ENCODE peak calls at places on chromosomes 2 and 18, in eight cellular contexts. S is left ventricle myocardium inferior, A is astrocyte, D is stomach, W is endothelial cell of umbilical vein, V is fibroblast of the aortic adventitia, J is psoas muscle, Z is spleen. T is an unnamed sample.

GRCh38 chr2:157331696-157332095 is 6.1 kb upstream of the ERMN start:
- DNase-seq in S (no peak), A (no peak), D (no peak), W (no peak), V (no peak), J (no peak), Z (no peak), T (no peak)

GRCh38 chr2:207530160-207531023 is 630 bp downstream of the CREB1 start:
- DNase-seq in S (peak), A (no peak), D (peak), W (peak), V (peak), J (peak), Z (peak), T (peak)

GRCh38 chr2:37623971-37624897 is 47.2 kb downstream of the CDC42EP3 start:
- DNase-seq in S (no peak), A (peak), D (no peak), W (no peak), V (peak), J (no peak), Z (no peak), T (peak)

GRCh38 chr2:109324859-109325258 is 195.9 kb downstream of the SH3RF3 start:
- DNase-seq in S (peak), A (peak), D (no peak), W (peak), V (peak), J (peak), Z (no peak), T (peak)

GRCh38 chr2:95353055-95353575 is 49.4 kb upstream of the FAHD2A start:
- DNase-seq in S (no peak), A (no peak), D (peak), W (no peak), V (no peak), J (no peak), Z (peak), T (no peak)

GRCh38 chr18:55634545-55634944 is 46.6 kb upstream of the TCF4 start:
- DNase-seq in S (no peak), A (peak), D (no peak), W (peak), V (peak), J (no peak), Z (no peak), T (peak)

GRCh38 chr2:138846216-138846821 is 66.1 kb upstream of the NXPH2 start:
- DNase-seq in S (no peak), A (no peak), D (no peak), W (peak), V (peak), J (no peak), Z (no peak), T (peak)

GRCh38 chr2:3597567-3597966 is 2.7 kb downstream of the COLEC11 start:
- DNase-seq in S (no peak), A (no peak), D (no peak), W (no peak), V (no peak), J (no peak), Z (no peak), T (no peak)

GRCh38 chr2:165927353-165927752 is 26.2 kb downstream of the TTC21B start:
- DNase-seq in S (no peak), A (peak), D (no peak), W (no peak), V (peak), J (no peak), Z (no peak), T (no peak)

GRCh38 chr2:196935421-196935820 is 8.9 kb upstream of the PGAP1 start:
- DNase-seq in S (no peak), A (no peak), D (no peak), W (no peak), V (no peak), J (no peak), Z (no peak), T (no peak)

GRCh38 chr2:61707984-61708852 is 145.6 kb downstream of the FAM161A start:
- DNase-seq in S (no peak), A (peak), D (peak), W (no peak), V (peak), J (no peak), Z (no peak), T (peak)

GRCh38 chr2:183034806-183035205 is 3.5 kb downstream of the NCKAP1 start:
- DNase-seq in S (no peak), A (peak), D (no peak), W (no peak), V (peak), J (no peak), Z (no peak), T (peak)

GRCh38 chr2:183037660-183038340 is 457 bp downstream of the NCKAP1 start:
- DNase-seq in S (peak), A (peak), D (no peak), W (no peak), V (no peak), J (no peak), Z (no peak), T (peak)

GRCh38 chr2:183035298-183035953 is 2.8 kb downstream of the NCKAP1 start:
- DNase-seq in S (no peak), A (peak), D (no peak), W (no peak), V (peak), J (no peak), Z (no peak), T (peak)

GRCh38 chr2:183037281-183037659 is 987 bp downstream of the NCKAP1 start:
- DNase-seq in S (no peak), A (peak), D (no peak), W (peak), V (peak), J (no peak), Z (no peak), T (peak)

DNA sequence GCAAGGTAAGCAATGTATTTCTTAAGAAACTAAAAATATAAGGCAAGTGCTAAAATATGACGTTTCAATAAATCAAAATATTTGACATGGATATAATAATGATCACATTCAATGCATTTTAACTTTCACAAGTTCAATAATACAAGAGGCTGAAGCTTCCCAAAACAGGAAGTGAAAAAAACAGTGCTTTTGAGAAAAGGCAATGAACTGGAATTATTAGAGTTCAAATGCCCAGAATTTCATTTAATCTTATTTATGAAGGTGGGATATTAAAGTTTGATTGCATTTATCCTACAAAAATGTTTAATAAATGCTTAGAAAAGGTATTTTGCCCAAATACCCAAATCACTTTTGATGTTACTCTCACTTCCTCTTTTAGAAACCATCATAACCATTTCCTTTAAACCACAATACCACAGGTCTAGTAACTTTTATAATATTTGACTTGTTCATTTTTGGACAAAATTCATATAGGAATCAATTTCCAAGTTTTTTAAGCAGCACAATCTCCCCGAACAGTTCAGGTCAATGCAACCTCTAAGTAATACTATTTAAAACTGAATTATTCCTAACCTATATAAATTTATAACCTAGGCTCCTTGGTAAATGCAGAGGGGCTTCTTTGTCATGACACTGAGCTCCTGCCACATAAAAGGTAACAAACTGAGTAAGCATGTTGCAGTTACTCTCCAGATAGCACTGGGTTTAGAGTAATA is 2.1 kb downstream of the NCKAP1 start:
- DNase-seq in S (no peak), A (no peak), D (no peak), W (peak), V (no peak), J (no peak), Z (no peak), T (no peak)
- H3K4me3 ChIP-seq in S (peak), A (peak), D (peak), W (peak), V (peak), J (peak), Z (peak), T (peak)

GRCh38 chr18:50986360-50987087 is 18.7 kb downstream of the ELAC1 start:
- DNase-seq in S (no peak), A (peak), D (no peak), W (no peak), V (peak), J (no peak), Z (no peak), T (peak)

GRCh38 chr18:50987261-50987660 is 19.4 kb downstream of the ELAC1 start:
- DNase-seq in S (no peak), A (no peak), D (no peak), W (no peak), V (peak), J (no peak), Z (no peak), T (no peak)

GRCh38 chr18:50982086-50982801 is 14.4 kb downstream of the ELAC1 start:
- DNase-seq in S (no peak), A (no peak), D (no peak), W (no peak), V (no peak), J (no peak), Z (no peak), T (no peak)

GRCh38 chr18:50981381-50981780 is 13.5 kb downstream of the ELAC1 start:
- DNase-seq in S (no peak), A (peak), D (no peak), W (no peak), V (no peak), J (no peak), Z (no peak), T (no peak)

GRCh38 chr18:50982802-50983179 is 15.0 kb downstream of the ELAC1 start:
- DNase-seq in S (no peak), A (no peak), D (no peak), W (no peak), V (peak), J (no peak), Z (no peak), T (peak)
- TF ChIP-seq CTCF in S (no peak), A (no peak), D (no peak), W (no peak), V (peak), J (no peak), Z (no peak), T (peak)

GRCh38 chr2:54673501-54673998 is 49.9 kb upstream of the EML6 start:
- DNase-seq in S (peak), A (no peak), D (peak), W (peak), V (peak), J (peak), Z (peak), T (peak)
- H3K4me3 ChIP-seq in S (peak), A (no peak), D (peak), W (no peak), V (peak), J (peak), Z (no peak), T (no peak)

GRCh38 chr2:127697482-127698180 is 3.7 kb upstream of the SFT2D3 start:
- DNase-seq in S (no peak), A (no peak), D (no peak), W (no peak), V (no peak), J (no peak), Z (no peak), T (no peak)

GRCh38 chr2:127700527-127701192 is 637 bp upstream of the SFT2D3 start:
- DNase-seq in S (peak), A (no peak), D (peak), W (no peak), V (no peak), J (peak), Z (peak), T (no peak)

GRCh38 chr2:127694986-127695385 is 6.3 kb upstream of the SFT2D3 start:
- DNase-seq in S (no peak), A (no peak), D (no peak), W (no peak), V (peak), J (no peak), Z (no peak), T (peak)

GRCh38 chr2:127698553-127699355 is 2.5 kb upstream of the SFT2D3 start:
- DNase-seq in S (no peak), A (no peak), D (no peak), W (no peak), V (no peak), J (no peak), Z (no peak), T (no peak)

DNA sequence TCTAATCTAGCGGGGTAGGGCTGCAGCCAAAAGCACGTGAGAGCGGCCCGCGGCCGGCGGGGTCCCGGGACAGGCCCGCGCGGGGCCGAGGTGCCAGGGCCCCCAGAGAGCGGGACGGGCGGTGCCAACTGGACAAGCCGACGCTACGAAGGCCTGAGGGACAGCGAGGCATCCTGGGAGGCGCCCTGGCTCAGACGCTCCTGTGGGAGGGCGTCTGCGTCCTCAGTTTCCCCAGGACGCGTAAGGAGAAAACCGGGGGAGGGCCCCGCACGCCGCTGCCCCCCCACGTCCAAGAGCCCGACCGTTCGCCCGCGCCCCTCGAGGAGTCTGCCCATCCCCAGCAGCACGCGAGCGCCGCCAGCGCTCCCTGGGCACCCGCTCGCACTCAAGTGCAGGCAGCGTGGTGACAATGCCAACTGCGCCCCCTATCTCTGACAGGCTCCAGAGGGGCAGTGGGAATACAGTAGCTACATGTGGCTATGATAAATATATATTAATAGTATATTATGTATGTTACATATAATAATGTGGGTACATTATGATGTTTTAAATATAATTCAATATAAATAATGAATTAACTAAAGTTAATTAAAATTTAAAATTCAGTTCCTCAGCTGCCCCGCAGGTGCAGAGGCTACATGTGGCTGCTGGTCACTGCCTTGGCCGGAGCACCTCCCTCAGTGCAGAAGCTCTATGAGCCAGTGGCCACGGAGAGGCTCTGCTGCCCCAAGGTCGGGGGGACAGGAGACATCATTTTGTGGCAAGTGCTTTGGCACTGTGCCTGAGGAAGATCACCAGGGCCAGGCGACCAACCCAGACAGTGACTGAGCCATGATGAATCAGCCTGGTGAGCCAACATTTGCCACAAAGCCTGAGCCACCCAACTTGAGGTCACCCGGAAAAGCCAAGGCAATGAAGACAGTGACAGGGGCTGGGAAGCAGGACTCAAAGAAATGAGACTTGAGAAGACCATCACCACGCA is 5.5 kb upstream of the SFT2D3 start:
- DNase-seq in S (no peak), A (peak), D (peak), W (peak), V (peak), J (peak), Z (peak), T (peak)
- TF ChIP-seq CTCF in S (peak), A (no peak), D (peak), W (peak), V (peak), J (peak), Z (peak), T (peak)

DNA sequence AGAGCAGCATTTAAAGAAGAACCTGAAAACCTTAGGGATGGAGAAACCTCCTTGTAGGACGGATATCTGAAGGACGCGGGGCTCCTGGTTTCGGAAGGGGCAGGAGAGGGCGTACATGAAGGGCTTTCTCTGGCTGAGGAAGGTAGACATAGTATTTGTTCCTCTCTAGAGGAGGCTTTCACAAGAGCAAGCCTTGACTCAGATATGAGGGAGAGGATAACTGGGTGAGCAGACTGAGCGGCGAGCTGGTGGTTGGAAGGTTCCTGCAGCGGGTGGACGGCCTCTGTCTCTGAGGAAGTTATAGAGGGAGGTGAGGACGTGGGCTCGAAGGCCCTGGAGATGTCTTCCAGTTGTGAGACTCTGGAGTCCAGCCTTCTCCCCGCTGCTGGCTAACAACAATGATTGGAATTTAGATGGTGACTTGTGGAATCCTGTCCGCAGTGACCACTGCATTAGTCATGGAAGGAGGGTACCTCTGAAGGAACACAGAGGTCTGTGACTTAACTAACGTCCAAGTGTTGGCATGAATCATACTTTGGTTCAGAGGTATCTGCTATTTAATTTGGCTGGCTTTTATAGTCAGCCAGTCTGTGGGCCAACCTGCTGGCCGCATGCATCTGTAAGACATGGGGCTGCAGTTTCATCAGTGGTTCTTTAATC is 80.9 kb downstream of the ASAP2 start:
- DNase-seq in S (no peak), A (peak), D (no peak), W (peak), V (peak), J (no peak), Z (no peak), T (peak)
- H3K4me3 ChIP-seq in S (no peak), A (no peak), D (no peak), W (no peak), V (no peak), J (no peak), Z (no peak), T (no peak)

GRCh38 chr2:55419514-55420243 is at the start of gene CCDC88A:
- DNase-seq in S (peak), A (peak), D (peak), W (peak), V (peak), J (peak), Z (peak), T (peak)
- TF ChIP-seq CTCF in S (peak), A (no peak), D (peak), W (peak), V (peak), J (peak), Z (peak), T (no peak)

DNA sequence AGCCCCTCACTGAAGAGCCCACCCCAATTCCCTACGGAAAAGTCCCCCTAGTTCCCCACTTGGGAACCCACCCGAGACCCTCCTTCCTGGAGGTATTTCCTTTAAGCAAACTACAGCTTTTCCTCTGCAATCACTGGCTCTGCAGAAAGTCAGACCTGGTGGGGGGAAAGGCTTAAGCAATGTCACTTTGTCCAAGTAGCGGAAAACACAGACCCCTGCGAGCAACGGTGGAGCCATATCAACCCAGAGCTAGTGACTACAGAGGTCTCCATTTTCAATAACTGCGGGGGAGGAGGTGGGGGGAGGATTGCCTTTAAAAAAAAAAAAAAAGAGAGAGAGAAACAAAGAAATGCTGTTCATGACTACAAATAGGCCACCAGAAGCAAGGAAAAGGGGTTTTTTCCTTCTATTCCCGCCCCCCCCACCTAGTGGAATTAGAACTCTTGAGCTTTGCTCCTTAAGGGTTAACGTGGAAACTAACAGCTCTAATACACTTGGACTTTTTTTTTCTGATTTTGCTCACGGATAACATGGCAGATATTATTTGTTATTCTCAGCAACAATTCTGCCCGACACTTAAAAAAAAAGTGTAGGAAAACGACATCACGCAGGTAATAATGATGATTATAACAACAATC is 1.1 kb upstream of the FRZB start:
- DNase-seq in S (no peak), A (no peak), D (no peak), W (no peak), V (no peak), J (no peak), Z (no peak), T (no peak)
- H3K4me3 ChIP-seq in S (peak), A (peak), D (peak), W (no peak), V (peak), J (peak), Z (peak), T (peak)

DNA sequence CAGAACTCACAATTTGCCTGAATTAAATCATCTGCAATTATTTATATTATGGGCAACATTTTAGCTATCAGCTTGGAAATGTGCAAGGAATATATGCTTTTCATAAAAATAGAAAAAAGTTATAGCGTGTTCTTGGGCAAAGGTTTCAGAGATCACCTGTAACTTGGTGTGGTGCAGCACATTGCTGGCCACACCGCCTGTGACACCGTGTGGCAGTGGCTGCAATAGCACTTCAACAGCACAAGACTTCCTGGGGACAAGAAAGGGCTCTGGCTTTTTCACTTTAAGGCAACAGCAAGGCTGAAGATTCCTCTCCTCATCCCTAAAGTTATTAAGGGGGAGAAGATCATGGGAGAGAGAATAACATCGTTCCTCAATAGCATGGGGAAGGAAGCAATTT is 14.8 kb upstream of the SERPINB3 start:
- DNase-seq in S (no peak), A (no peak), D (peak), W (no peak), V (no peak), J (no peak), Z (no peak), T (peak)
- TF ChIP-seq CTCF in S (peak), A (peak), D (peak), W (no peak), V (peak), J (no peak), Z (no peak), T (peak)